ENCODE peak calls at places on chromosomes 5 and 9, in eight cellular contexts. Z is IMR-90, W is HCT116, U is A549, H is spleen, K is uterus, Q is transverse colon, T is tibial nerve. V is an unnamed sample.

GRCh38 chr9:87292449-87293191 is 205.0 kb upstream of the DAPK1 start:
- DNase-seq in Z (peak), W (no peak), U (no peak), H (no peak), K (no peak), Q (no peak), T (no peak), V (no peak)

GRCh38 chr5:126460459-126460858 is 37.2 kb downstream of the GRAMD2B start:
- DNase-seq in Z (no peak), W (no peak), U (no peak), H (no peak), K (no peak), Q (no peak), T (no peak), V (no peak)

GRCh38 chr5:34735436-34736426 is 79.6 kb downstream of the RAI14 start:
- DNase-seq in Z (peak), W (no peak), U (no peak), H (no peak), K (no peak), Q (no peak), T (no peak), V (no peak)

GRCh38 chr5:127536687-127537086 is 19.2 kb downstream of the PRRC1 start:
- DNase-seq in Z (peak), W (no peak), U (no peak), H (no peak), K (no peak), Q (no peak), T (no peak), V (no peak)

GRCh38 chr9:34633851-34634550 is 3.6 kb downstream of the SIGMAR1 start:
- DNase-seq in Z (peak), W (no peak), U (peak), H (peak), K (peak), Q (peak), T (peak), V (peak)

GRCh38 chr9:74551266-74551665 is 54.1 kb downstream of the RORB start:
- DNase-seq in Z (no peak), W (no peak), U (no peak), H (no peak), K (no peak), Q (no peak), T (no peak), V (no peak)

GRCh38 chr5:67404261-67405100 is 207.9 kb upstream of the CD180 start:
- DNase-seq in Z (peak), W (no peak), U (peak), H (no peak), K (no peak), Q (no peak), T (no peak), V (no peak)

GRCh38 chr9:120526493-120526892 is 53.5 kb downstream of the CDK5RAP2 start:
- DNase-seq in Z (no peak), W (no peak), U (no peak), H (no peak), K (no peak), Q (no peak), T (no peak), V (no peak)

GRCh38 chr5:96567188-96567587 is 95.0 kb upstream of the CAST start:
- DNase-seq in Z (peak), W (no peak), U (no peak), H (no peak), K (no peak), Q (no peak), T (no peak), V (no peak)

GRCh38 chr5:52799358-52799982 is 11.8 kb downstream of the ITGA1 start:
- DNase-seq in Z (peak), W (no peak), U (peak), H (no peak), K (peak), Q (peak), T (no peak), V (peak)

GRCh38 chr9:13705356-13705755 is 425.9 kb upstream of the MPDZ start:
- DNase-seq in Z (no peak), W (no peak), U (no peak), H (no peak), K (no peak), Q (no peak), T (no peak), V (no peak)

GRCh38 chr5:84255318-84255717 is 129.4 kb downstream of the EDIL3 start:
- DNase-seq in Z (peak), W (peak), U (peak), H (no peak), K (no peak), Q (no peak), T (no peak), V (no peak)

GRCh38 chr5:14998494-14998893 is 126.9 kb upstream of the ANKH start:
- DNase-seq in Z (no peak), W (no peak), U (no peak), H (no peak), K (no peak), Q (no peak), T (no peak), V (no peak)

GRCh38 chr9:91986248-91986647 is 36.2 kb upstream of the ROR2 start:
- DNase-seq in Z (peak), W (no peak), U (no peak), H (no peak), K (no peak), Q (no peak), T (no peak), V (no peak)

GRCh38 chr9:95137587-95138145 is 179.8 kb downstream of the FANCC start:
- DNase-seq in Z (no peak), W (no peak), U (no peak), H (no peak), K (no peak), Q (no peak), T (no peak), V (peak)

GRCh38 chr9:17185630-17186029 is 50.8 kb downstream of the CNTLN start:
- DNase-seq in Z (no peak), W (no peak), U (no peak), H (no peak), K (no peak), Q (no peak), T (no peak), V (no peak)

GRCh38 chr9:137037035-137037434 is 5.1 kb upstream of the FUT7 start:
- DNase-seq in Z (no peak), W (no peak), U (no peak), H (no peak), K (no peak), Q (no peak), T (no peak), V (no peak)

GRCh38 chr5:9496801-9497200 is 49.1 kb downstream of the SEMA5A start:
- DNase-seq in Z (no peak), W (no peak), U (no peak), H (no peak), K (no peak), Q (no peak), T (no peak), V (no peak)

GRCh38 chr5:151002250-151002649 is 18.1 kb upstream of the GPX3 start:
- DNase-seq in Z (peak), W (peak), U (peak), H (no peak), K (no peak), Q (no peak), T (no peak), V (no peak)

DNA sequence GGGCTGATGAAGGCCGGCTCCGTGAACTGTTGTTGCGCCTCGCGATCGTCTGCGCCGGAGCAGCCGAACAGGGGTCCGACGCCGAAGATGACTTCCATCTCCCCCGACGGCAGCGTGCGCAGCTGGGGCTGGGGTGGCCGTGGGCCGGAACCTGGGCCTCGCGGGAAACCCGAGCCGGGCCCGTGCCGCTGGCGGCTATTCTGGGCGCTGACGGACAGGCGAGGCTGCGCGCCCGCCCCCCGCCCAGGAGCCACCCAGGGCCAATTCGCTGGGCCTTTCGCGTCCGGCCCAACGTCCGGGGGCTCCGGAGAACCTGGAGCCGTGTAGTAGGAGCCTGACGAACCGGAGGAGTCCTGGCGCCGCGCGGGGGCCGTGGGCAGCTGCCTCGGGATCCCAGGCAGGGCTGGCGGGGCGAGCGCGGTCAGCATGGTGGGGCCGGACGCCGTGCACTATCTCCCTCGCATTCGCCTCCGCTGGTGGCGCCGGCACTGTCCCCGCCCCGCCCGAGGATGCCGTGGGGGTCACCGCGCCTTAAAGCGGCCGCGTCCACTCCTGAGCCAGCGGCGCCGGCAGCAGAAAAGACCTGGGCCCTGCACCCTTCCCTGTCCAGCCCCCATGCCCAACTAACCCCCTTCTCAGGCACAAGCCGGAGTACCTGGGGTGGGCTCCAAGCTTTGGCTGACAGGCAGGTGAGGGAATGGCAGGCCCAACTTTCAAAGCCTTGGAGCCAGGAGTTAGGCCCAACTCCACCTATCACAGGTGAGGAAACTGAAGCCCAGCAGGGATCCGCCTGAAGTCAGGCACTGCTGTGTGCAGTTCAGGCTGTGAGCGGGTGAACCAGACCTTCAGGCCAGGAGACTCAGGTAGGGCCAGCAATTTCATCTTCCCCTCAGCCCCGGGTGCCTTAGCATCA is at the start of gene PROB1:
- DNase-seq in Z (no peak), W (no peak), U (no peak), H (peak), K (no peak), Q (no peak), T (no peak), V (peak)
- TF ChIP-seq POLR2A in Z (no peak), W (no peak), U (no peak), H (no peak), K (no peak), Q (no peak), T (no peak), V (peak)

GRCh38 chr9:104091028-104091590 is 3.0 kb upstream of the SMC2 start:
- DNase-seq in Z (peak), W (no peak), U (no peak), H (no peak), K (no peak), Q (no peak), T (no peak), V (no peak)
- H3K27ac ChIP-seq in Z (peak), W (no peak), U (no peak), H (peak), K (peak), Q (peak), T (no peak), V (no peak)

DNA sequence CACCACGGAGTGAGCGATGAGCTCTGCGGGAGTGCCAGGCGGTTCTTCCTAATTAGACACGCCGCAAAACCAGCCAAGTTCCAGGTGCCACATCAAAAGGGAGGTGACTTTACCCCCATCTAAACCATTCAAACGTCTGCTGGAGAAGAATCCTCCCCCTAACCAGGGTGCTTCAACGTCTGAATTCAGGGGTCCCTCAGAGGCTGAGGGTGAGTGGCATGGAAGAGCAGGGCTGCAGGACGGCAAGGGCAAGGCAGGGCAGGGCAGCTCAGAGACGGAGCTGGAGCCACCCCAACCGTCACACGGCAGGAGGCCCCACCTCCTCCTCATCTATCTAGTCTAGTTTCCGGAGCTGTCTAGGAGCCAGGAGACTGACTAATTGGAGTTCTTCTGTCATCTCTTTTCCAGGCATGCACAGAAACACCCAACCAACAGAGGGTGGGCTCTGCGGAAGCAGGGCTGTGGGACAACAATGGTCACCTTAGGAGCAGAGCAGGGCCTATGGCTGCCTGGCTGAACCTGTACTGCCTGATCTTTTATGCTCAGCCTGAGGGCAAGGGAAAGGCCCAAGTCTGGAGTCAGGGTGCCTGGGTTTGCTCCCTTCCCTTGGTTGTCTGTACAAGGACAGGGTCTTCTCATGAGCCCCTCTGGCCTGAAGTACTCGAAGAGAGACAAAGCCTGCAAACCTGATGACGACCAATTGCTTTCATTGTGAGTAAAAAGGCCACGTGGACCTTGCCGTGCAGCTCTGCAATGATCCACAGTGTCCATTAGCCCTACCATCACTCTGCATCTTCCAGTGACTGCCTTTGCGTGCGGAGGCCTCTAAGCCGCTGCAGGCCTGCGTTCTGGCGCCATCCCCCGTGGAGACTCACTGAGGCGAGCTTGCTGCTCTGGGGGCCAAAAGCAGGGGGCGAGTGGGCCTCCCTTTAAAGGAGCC is 81.0 kb upstream of the SLC25A51 start:
- DNase-seq in Z (peak), W (no peak), U (no peak), H (peak), K (no peak), Q (peak), T (no peak), V (no peak)
- TF ChIP-seq CTCF in Z (no peak), W (no peak), U (no peak), H (no peak), K (no peak), Q (no peak), T (no peak), V (no peak)

GRCh38 chr9:130172858-130173461 is 756 bp downstream of the NCS1 start:
- DNase-seq in Z (no peak), W (no peak), U (no peak), H (no peak), K (peak), Q (no peak), T (no peak), V (no peak)
- TF ChIP-seq POLR2A in Z (no peak), W (no peak), U (no peak), H (no peak), K (no peak), Q (no peak), T (no peak), V (no peak)